ENCODE peak calls at places on chromosome 18, in seven cellular contexts. H, Q, J, K, E, I and X are unnamed samples.

GRCh38 chr18:64037812-64038414 is 68.0 kb downstream of the SERPINB8 start:
- DNase-seq in H (peak; percentile 82), Q (no peak), J (no peak), K (no peak), E (no peak), I (no peak), X (no peak)

GRCh38 chr18:51361130-51361860 is 163.8 kb upstream of the MEX3C start:
- DNase-seq in H (no peak), Q (no peak), J (no peak), K (no peak), E (no peak), I (no peak), X (no peak)

GRCh38 chr18:59547691-59548182 is 149.5 kb downstream of the CCBE1 start:
- DNase-seq in H (peak; percentile 32), Q (no peak), J (no peak), K (no peak), E (no peak), I (no peak), X (no peak)

GRCh38 chr18:56112013-56112749 is 524.2 kb upstream of the TCF4 start:
- DNase-seq in H (no peak), Q (no peak), J (no peak), K (no peak), E (no peak), I (no peak), X (no peak)

GRCh38 chr18:8162797-8163196 is 446.4 kb upstream of the RAB12 start:
- DNase-seq in H (peak; percentile 9), Q (no peak), J (peak; percentile 72), K (no peak), E (no peak), I (no peak), X (no peak)

GRCh38 chr18:51151568-51152511 is 45.6 kb downstream of the MEX3C start:
- DNase-seq in H (peak; percentile 24), Q (no peak), J (no peak), K (peak; percentile 66), E (peak; percentile 35), I (peak; percentile 91), X (no peak)

GRCh38 chr18:37019157-37019571 is 190.2 kb downstream of the KIAA1328 start:
- DNase-seq in H (peak; percentile 55), Q (no peak), J (no peak), K (no peak), E (no peak), I (no peak), X (no peak)

GRCh38 chr18:7566587-7567486 is at the start of gene PTPRM:
- DNase-seq in H (peak; percentile 79), Q (peak; percentile 78), J (peak; percentile 97), K (peak; percentile 72), E (peak; percentile 82), I (peak; percentile 90), X (peak; percentile 92)

GRCh38 chr18:58054041-58054733 is 10.2 kb downstream of the NEDD4L start:
- DNase-seq in H (peak; percentile 72), Q (peak; percentile 67), J (no peak), K (no peak), E (no peak), I (no peak), X (no peak)

GRCh38 chr18:47345291-47345690 is 93.8 kb upstream of the SKOR2 start:
- DNase-seq in H (no peak), Q (no peak), J (no peak), K (no peak), E (no peak), I (no peak), X (no peak)

GRCh38 chr18:21262244-21262643 is 20.2 kb downstream of the GREB1L start:
- DNase-seq in H (no peak), Q (no peak), J (no peak), K (no peak), E (no peak), I (no peak), X (no peak)

GRCh38 chr18:21265971-21266673 is 24.1 kb downstream of the GREB1L start:
- DNase-seq in H (no peak), Q (no peak), J (no peak), K (no peak), E (no peak), I (no peak), X (no peak)

GRCh38 chr18:21267370-21267769 is 25.3 kb downstream of the GREB1L start:
- DNase-seq in H (no peak), Q (no peak), J (no peak), K (no peak), E (no peak), I (no peak), X (no peak)

GRCh38 chr18:21262979-21263378 is 20.9 kb downstream of the GREB1L start:
- DNase-seq in H (peak; percentile 63), Q (no peak), J (no peak), K (no peak), E (no peak), I (no peak), X (no peak)

GRCh38 chr18:21264651-21265050 is 22.6 kb downstream of the GREB1L start:
- DNase-seq in H (peak; percentile 60), Q (no peak), J (no peak), K (peak; percentile 8), E (no peak), I (no peak), X (no peak)
- H3K27ac ChIP-seq in H (no peak overlapping the region), Q (no peak overlapping the region), J (no peak overlapping the region), K (no peak overlapping the region), E (no peak overlapping the region), I (no peak overlapping the region), X (no peak overlapping the region)

GRCh38 chr18:10032331-10032979 is 118.6 kb downstream of the VAPA start:
- DNase-seq in H (peak; percentile 78), Q (no peak), J (no peak), K (no peak), E (peak; percentile 15), I (peak; percentile 89), X (no peak)
- TF ChIP-seq POLR2AphosphoS5 in H (no peak), Q (no peak), J (no peak), K (no peak), E (no peak), I (peak; percentile 72), X (no peak)

GRCh38 chr18:54949588-54949987 is 9.7 kb downstream of the CCDC68 start:
- DNase-seq in H (no peak), Q (no peak), J (no peak), K (no peak), E (no peak), I (no peak), X (no peak)

GRCh38 chr18:54948350-54948837 is 10.9 kb downstream of the CCDC68 start:
- DNase-seq in H (no peak), Q (no peak), J (no peak), K (no peak), E (no peak), I (no peak), X (no peak)

GRCh38 chr18:54946149-54946581 is 13.1 kb downstream of the CCDC68 start:
- DNase-seq in H (no peak), Q (peak; percentile 56), J (no peak), K (peak; percentile 83), E (peak; percentile 75), I (no peak), X (no peak)

GRCh38 chr18:54947115-54947514 is 12.1 kb downstream of the CCDC68 start:
- DNase-seq in H (no peak), Q (peak; percentile 44), J (no peak), K (peak; percentile 36), E (peak; percentile 41), I (no peak), X (no peak)

GRCh38 chr18:54950221-54950620 is 9.0 kb downstream of the CCDC68 start:
- DNase-seq in H (no peak), Q (peak; percentile 46), J (no peak), K (no peak), E (peak; percentile 45), I (no peak), X (no peak)
- TF ChIP-seq CTCF in H (peak; percentile 44), Q (no peak), J (no peak), K (no peak), E (no peak), I (no peak), X (no peak)

GRCh38 chr18:12336251-12336650 is 28.2 kb downstream of the TUBB6 start:
- DNase-seq in H (peak; percentile 95), Q (no peak), J (peak; percentile 27), K (no peak), E (no peak), I (no peak), X (peak; percentile 49)
- H3K27ac ChIP-seq in H (peak overlapping the region; percentile 93), Q (no peak overlapping the region), J (peak overlapping the region; percentile 71), K (no peak overlapping the region), E (no peak overlapping the region), I (no peak overlapping the region), X (no peak overlapping the region)

GRCh38 chr18:30265190-30265589 is 777.4 kb downstream of the DSC3 start:
- DNase-seq in H (no peak), Q (no peak), J (no peak), K (no peak), E (no peak), I (no peak), X (no peak)
- TF ChIP-seq POLR2AphosphoS5 in H (no peak), Q (no peak), J (no peak), K (no peak), E (no peak), I (no peak), X (no peak)

DNA sequence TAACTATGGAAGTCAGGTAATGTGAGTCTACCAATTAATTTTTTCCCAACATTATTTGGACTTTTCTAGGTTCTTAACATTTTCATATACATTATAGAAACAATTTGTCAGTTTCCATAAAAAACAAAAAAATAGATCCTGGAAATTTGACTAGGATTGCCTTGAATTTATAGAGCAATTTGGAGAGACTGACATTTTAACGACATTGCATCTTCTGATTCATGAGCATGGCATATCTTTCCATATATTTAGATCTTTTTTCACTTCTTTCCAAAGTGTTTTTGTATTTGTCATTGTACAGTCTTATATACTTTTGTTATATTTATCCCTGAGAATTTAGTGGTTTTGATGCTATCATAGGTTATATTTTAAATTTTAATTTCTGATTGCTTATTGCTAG is 42.0 kb downstream of the ANKRD12 start:
- DNase-seq in H (no peak), Q (no peak), J (no peak), K (no peak), E (no peak), I (no peak), X (no peak)
- TF ChIP-seq CTCF in H (no peak), Q (no peak), J (no peak), K (no peak), E (no peak), I (no peak), X (no peak)